ENCODE peak calls at places on chromosomes 5 and 9, in eight cellular contexts. D, G, A, H, J, X, I and N are unnamed samples.

GRCh38 chr9:99092643-99093491 is 12.0 kb upstream of the TGFBR1 start:
- DNase-seq in D (no peak), G (no peak), A (no peak), H (no peak), J (no peak), X (no peak), I (no peak), N (no peak)

GRCh38 chr5:27472000-27472763 is 433.8 kb upstream of the CDH9 start:
- DNase-seq in D (peak; percentile 9), G (no peak), A (no peak), H (peak; percentile 2), J (peak; percentile 82), X (peak; percentile 43), I (no peak), N (no peak)

GRCh38 chr9:131717719-131718460 is 22.0 kb downstream of the RAPGEF1 start:
- DNase-seq in D (no peak), G (no peak), A (no peak), H (no peak), J (no peak), X (no peak), I (no peak), N (no peak)

GRCh38 chr5:113182658-113183344 is 206.2 kb downstream of the DCP2 start:
- DNase-seq in D (no peak), G (no peak), A (no peak), H (no peak), J (no peak), X (no peak), I (no peak), N (no peak)

GRCh38 chr9:114083693-114084092 is 5.6 kb upstream of the AMBP start:
- DNase-seq in D (no peak), G (no peak), A (no peak), H (no peak), J (no peak), X (no peak), I (no peak), N (no peak)

GRCh38 chr5:169864483-169864882 is 115.8 kb downstream of the INSYN2B start:
- DNase-seq in D (no peak), G (no peak), A (no peak), H (no peak), J (no peak), X (no peak), I (no peak), N (no peak)

GRCh38 chr5:84249918-84250635 is 134.6 kb downstream of the EDIL3 start:
- DNase-seq in D (peak; percentile 95), G (no peak), A (no peak), H (peak; percentile 85), J (no peak), X (peak; percentile 83), I (no peak), N (no peak)

GRCh38 chr9:34551751-34552605 is 29.2 kb upstream of the ENHO start:
- DNase-seq in D (no peak), G (no peak), A (no peak), H (no peak), J (no peak), X (no peak), I (no peak), N (no peak)

GRCh38 chr9:27212621-27213020 is 84.3 kb downstream of the EQTN start:
- DNase-seq in D (no peak), G (no peak), A (no peak), H (no peak), J (no peak), X (no peak), I (no peak), N (no peak)

GRCh38 chr5:141772281-141772680 is 90.3 kb upstream of the ARAP3 start:
- DNase-seq in D (peak; percentile 19), G (no peak), A (no peak), H (no peak), J (no peak), X (no peak), I (no peak), N (no peak)

GRCh38 chr5:123035950-123036390 is 555 bp downstream of the PPIC start:
- DNase-seq in D (peak; percentile 56), G (no peak), A (peak; percentile 45), H (peak; percentile 49), J (peak; percentile 80), X (peak; percentile 47), I (no peak), N (peak; percentile 87)

GRCh38 chr5:38830521-38831051 is 15.2 kb upstream of the OSMR start:
- DNase-seq in D (peak; percentile 51), G (no peak), A (no peak), H (no peak), J (no peak), X (peak; percentile 77), I (no peak), N (no peak)

GRCh38 chr9:135454737-135455136 is 24.8 kb upstream of the PPP1R26 start:
- DNase-seq in D (no peak), G (no peak), A (no peak), H (no peak), J (no peak), X (no peak), I (no peak), N (no peak)

GRCh38 chr5:56481147-56481997 is 248.2 kb upstream of the ANKRD55 start:
- DNase-seq in D (peak; percentile 15), G (peak; percentile 72), A (peak; percentile 48), H (peak; percentile 64), J (no peak), X (peak; percentile 35), I (no peak), N (no peak)

GRCh38 chr5:56479126-56479525 is 246.0 kb upstream of the ANKRD55 start:
- DNase-seq in D (no peak), G (no peak), A (no peak), H (no peak), J (no peak), X (no peak), I (no peak), N (no peak)

GRCh38 chr5:56478062-56478461 is 244.9 kb upstream of the ANKRD55 start:
- DNase-seq in D (no peak), G (no peak), A (no peak), H (no peak), J (no peak), X (no peak), I (no peak), N (no peak)

GRCh38 chr5:56480305-56481146 is 247.4 kb upstream of the ANKRD55 start:
- DNase-seq in D (peak; percentile 75), G (peak; percentile 75), A (peak; percentile 79), H (peak; percentile 72), J (peak; percentile 60), X (peak; percentile 43), I (no peak), N (peak; percentile 79)

GRCh38 chr5:56479701-56480304 is 246.7 kb upstream of the ANKRD55 start:
- DNase-seq in D (peak; percentile 34), G (no peak), A (no peak), H (peak; percentile 7), J (no peak), X (peak; percentile 4), I (no peak), N (no peak)
- H3K4me3 ChIP-seq in D (no peak overlapping the region), G (peak overlapping the region; percentile 73), A (peak overlapping the region; percentile 85), H (no peak overlapping the region), J (no peak overlapping the region), X (peak overlapping the region; percentile 58), I (peak overlapping the region; percentile 77), N (peak overlapping the region; percentile 78)

GRCh38 chr5:40414922-40415321 is 264.8 kb upstream of the PTGER4 start:
- DNase-seq in D (no peak), G (no peak), A (no peak), H (no peak), J (no peak), X (no peak), I (no peak), N (no peak)

GRCh38 chr5:40409600-40409999 is 270.1 kb upstream of the PTGER4 start:
- DNase-seq in D (no peak), G (peak; percentile 11), A (no peak), H (no peak), J (no peak), X (no peak), I (no peak), N (no peak)

GRCh38 chr5:40410231-40410861 is 269.4 kb upstream of the PTGER4 start:
- DNase-seq in D (peak; percentile 85), G (no peak), A (no peak), H (peak; percentile 75), J (no peak), X (peak; percentile 76), I (no peak), N (no peak)

GRCh38 chr5:40413747-40414146 is 266.0 kb upstream of the PTGER4 start:
- DNase-seq in D (no peak), G (no peak), A (no peak), H (peak; percentile 34), J (no peak), X (peak; percentile 87), I (no peak), N (no peak)

GRCh38 chr5:40410939-40411635 is 268.6 kb upstream of the PTGER4 start:
- DNase-seq in D (peak; percentile 28), G (no peak), A (no peak), H (peak; percentile 78), J (no peak), X (peak; percentile 73), I (no peak), N (no peak)
- H3K4me3 ChIP-seq in D (no peak overlapping the region), G (no peak overlapping the region), A (no peak overlapping the region), H (no peak overlapping the region), J (no peak overlapping the region), X (no peak overlapping the region), I (no peak overlapping the region), N (no peak overlapping the region)

DNA sequence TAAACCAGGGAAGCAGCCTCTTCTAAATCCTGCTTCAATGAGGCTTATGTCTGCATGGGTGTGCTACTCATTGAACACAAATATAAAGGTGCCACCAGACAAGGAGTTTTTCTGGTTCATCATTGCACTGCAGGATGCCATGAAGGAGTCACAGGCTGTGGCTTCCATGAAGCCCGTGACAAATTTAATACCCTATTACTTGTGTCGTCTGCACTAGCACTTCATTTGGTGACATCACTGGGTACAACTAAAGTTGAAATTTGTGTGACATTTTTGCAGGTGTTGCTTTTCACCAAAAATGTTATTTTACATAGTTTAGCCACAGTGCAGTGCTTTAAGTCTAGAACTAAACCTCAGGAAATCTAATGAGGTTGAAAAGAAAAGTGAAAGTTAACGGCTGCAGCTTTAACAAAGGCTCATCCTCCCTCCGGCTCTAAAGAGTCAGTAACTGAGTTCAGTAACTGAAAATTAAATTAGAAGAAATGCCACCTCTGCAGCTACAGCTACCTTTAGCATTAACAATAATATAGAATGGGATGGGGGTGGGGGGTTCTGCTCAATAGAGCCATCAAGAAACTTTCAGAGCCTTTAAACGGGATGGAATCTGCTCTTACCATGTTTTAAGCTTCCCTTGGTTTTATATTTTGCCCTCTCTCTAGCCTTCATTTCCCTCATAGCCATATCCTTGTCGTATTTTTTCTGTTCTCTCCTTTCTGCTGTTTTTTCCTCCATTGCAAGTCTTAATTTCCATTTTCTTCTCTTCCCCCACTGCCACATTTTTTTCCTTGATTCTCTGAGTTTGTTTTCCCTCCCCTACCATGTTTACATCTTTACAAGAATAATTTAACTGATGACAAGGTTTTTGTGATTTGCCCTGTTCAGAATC is 233.8 kb upstream of the TMEM161B start:
- DNase-seq in D (peak; percentile 39), G (no peak), A (no peak), H (peak; percentile 61), J (no peak), X (peak; percentile 18), I (no peak), N (no peak)
- H3K4me3 ChIP-seq in D (peak overlapping the region; percentile 83), G (peak overlapping the region; percentile 55), A (peak overlapping the region; percentile 64), H (peak overlapping the region; percentile 41), J (no peak overlapping the region), X (peak overlapping the region; percentile 51), I (peak overlapping the region; percentile 43), N (peak overlapping the region; percentile 63)

DNA sequence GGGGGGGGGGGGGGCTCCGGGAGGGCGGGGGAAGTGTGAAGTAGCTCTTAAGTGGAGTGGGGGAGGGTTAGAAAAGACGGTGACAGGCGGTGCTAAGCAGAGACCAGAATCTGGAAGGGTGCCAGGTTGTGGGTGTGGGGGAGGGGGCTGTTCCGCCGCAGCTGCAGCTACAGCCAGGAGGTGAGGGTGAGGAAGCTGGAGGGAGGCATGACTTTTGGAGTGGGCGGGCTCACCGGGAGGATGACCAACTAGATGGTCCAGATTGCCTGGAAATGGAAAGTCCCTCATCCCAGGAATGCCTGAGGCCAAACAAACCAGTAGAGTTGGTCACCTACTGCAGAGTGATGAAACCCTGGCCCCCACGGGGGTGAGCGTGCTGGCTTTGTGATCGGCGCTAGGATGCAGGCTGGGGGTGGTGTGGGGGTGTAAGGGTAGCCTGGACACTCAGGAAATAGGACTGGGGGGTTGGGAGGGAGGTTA is 158.1 kb upstream of the SHB start:
- DNase-seq in D (peak; percentile 93), G (peak; percentile 27), A (no peak), H (peak; percentile 71), J (peak; percentile 94), X (peak; percentile 83), I (no peak), N (no peak)
- H3K4me3 ChIP-seq in D (no peak overlapping the region), G (no peak overlapping the region), A (peak overlapping the region; percentile 26), H (no peak overlapping the region), J (no peak overlapping the region), X (no peak overlapping the region), I (no peak overlapping the region), N (peak overlapping the region; percentile 46)